ENCODE peak calls at places on chromosome 11, in four cellular contexts. T is ELF-1; D is AG09319; I is stimulated activated CD4-positive, alpha-beta T cell treated with anti-CD3 and anti-CD28 coated beads, Interleukin-15, amount 100 ng/mL, for 48 hours. Z is an unnamed sample.

GRCh38 chr11:112412383-112412782 is 151.7 kb upstream of the PLET1 start:
- DNase-seq in T (no peak), D (no peak), I (no peak), Z (no peak)

GRCh38 chr11:15714641-15715399 is 600.1 kb downstream of the INSC start:
- DNase-seq in T (no peak), D (no peak), I (no peak), Z (no peak)

GRCh38 chr11:69040581-69041260 is 8.0 kb upstream of the TPCN2 start:
- DNase-seq in I (peak; percentile 29), T (no peak), D (peak; percentile 55), Z (peak; percentile 11)

GRCh38 chr11:62931501-62932278 is 10.5 kb upstream of the CHRM1 start:
- DNase-seq in I (no peak), T (no peak), D (no peak), Z (no peak)

GRCh38 chr11:12685229-12685628 is 11.0 kb downstream of the TEAD1 start:
- DNase-seq in I (no peak), D (no peak), T (no peak), Z (no peak)

GRCh38 chr11:59668188-59668949 is 468 bp downstream of the PATL1 start:
- DNase-seq in T (peak; percentile 74), I (peak; percentile 48), D (peak; percentile 8), Z (peak; percentile 49)

GRCh38 chr11:95132956-95133355 is 43.3 kb downstream of the ENDOD1 start:
- DNase-seq in I (no peak), D (no peak), T (no peak), Z (no peak)

GRCh38 chr11:75894036-75894585 is 79.1 kb downstream of the UVRAG start:
- DNase-seq in D (no peak), T (no peak), I (no peak), Z (no peak)

GRCh38 chr11:44607324-44607962 is 42.0 kb downstream of the CD82 start:
- DNase-seq in T (no peak), I (no peak), D (no peak), Z (peak; percentile 55)

GRCh38 chr11:116275634-116276033 is 497.2 kb downstream of the BUD13 start:
- DNase-seq in D (no peak), T (peak; percentile 23), I (no peak), Z (no peak)

GRCh38 chr11:104432981-104433380 is 269.0 kb upstream of the PDGFD start:
- DNase-seq in T (no peak), I (no peak), D (no peak), Z (no peak)

GRCh38 chr11:117479372-117479771 is 151.7 kb downstream of the CEP164 start:
- DNase-seq in D (no peak), T (no peak), I (no peak), Z (no peak)

GRCh38 chr11:30561691-30562412 is 24.3 kb downstream of the MPPED2 start:
- DNase-seq in D (no peak), T (no peak), I (no peak), Z (no peak)

GRCh38 chr11:112255075-112255739 is 5.5 kb downstream of the PLET1 start:
- DNase-seq in I (no peak), T (no peak), D (no peak), Z (no peak)

GRCh38 chr11:27293500-27294417 is 69.3 kb downstream of the CCDC34 start:
- DNase-seq in D (no peak), T (no peak), I (no peak), Z (peak; percentile 16)

GRCh38 chr11:135027461-135027860 is 615.4 kb upstream of the B3GAT1 start:
- DNase-seq in I (no peak), T (peak; percentile 57), D (no peak), Z (no peak)

GRCh38 chr11:131802416-131802815 is 432.0 kb downstream of the NTM start:
- DNase-seq in T (no peak), I (no peak), D (no peak), Z (no peak)

GRCh38 chr11:2380807-2381350 is 3.8 kb downstream of the CD81 start:
- DNase-seq in I (no peak), T (no peak), D (no peak), Z (no peak)

GRCh38 chr11:72930011-72930410 is 115.8 kb downstream of the ATG16L2 start:
- DNase-seq in I (no peak), D (no peak), T (no peak), Z (no peak)

GRCh38 chr11:78010755-78011154 is 12.3 kb downstream of the KCTD14 start:
- DNase-seq in D (no peak), I (no peak), T (no peak), Z (no peak)

GRCh38 chr11:134864233-134864967 is 452.4 kb upstream of the B3GAT1 start:
- DNase-seq in I (no peak), D (no peak), T (no peak), Z (no peak)

Z was measured in NCI-H226.